ENCODE peak calls at places on chromosomes 5 and 9, in ten cellular contexts. O is right cardiac atrium; I is HCT116; F is Karpas-422; E is effector memory CD4-positive, alpha-beta T cell; A is CD4-positive, CD25-positive, alpha-beta regulatory T cell; W is GM23248; N is pancreas; V is left ventricle myocardium inferior; C is PC-9. G is an unnamed sample. For H3K9me3 and H3K4me1, the result is how much of the 10 kb centered on the place peaks cover.

GRCh38 chr5:15506146-15506545 is 6.2 kb downstream of the FBXL7 start:
- DNase-seq in O (no peak), I (no peak), F (no peak), E (no peak), A (no peak), W (no peak), N (no peak), V (no peak), C (no peak), G (no peak)

GRCh38 chr5:12691330-12691729 is 787.1 kb upstream of the CTNND2 start:
- DNase-seq in O (no peak), I (no peak), F (no peak), E (no peak), A (no peak), W (no peak), N (no peak), V (no peak), C (no peak), G (no peak)

GRCh38 chr9:123562844-123563346 is 206.9 kb downstream of the CRB2 start:
- DNase-seq in O (no peak), I (no peak), F (no peak), E (no peak), A (no peak), W (peak), N (no peak), V (no peak), C (no peak), G (no peak)

GRCh38 chr9:71955300-71955915 is 44.0 kb downstream of the C9orf85 start:
- DNase-seq in O (no peak), I (no peak), F (no peak), E (no peak), A (no peak), W (no peak), N (no peak), V (no peak), C (no peak), G (no peak)

GRCh38 chr5:172640822-172641358 is at the start of gene NEURL1B:
- DNase-seq in O (peak), I (peak), F (no peak), E (peak), A (no peak), W (peak), N (peak), V (peak), C (peak), G (no peak)

GRCh38 chr9:125479846-125480615 is 218.4 kb downstream of the GAPVD1 start:
- DNase-seq in O (no peak), I (no peak), F (no peak), E (no peak), A (no peak), W (no peak), N (no peak), V (no peak), C (no peak), G (no peak)

GRCh38 chr5:143923634-143924265 is 111.8 kb downstream of the HMHB1 start:
- DNase-seq in O (no peak), I (no peak), F (no peak), E (no peak), A (no peak), W (peak), N (no peak), V (no peak), C (no peak), G (no peak)

GRCh38 chr5:146071171-146071570 is 34.2 kb downstream of the PLAC8L1 start:
- DNase-seq in O (no peak), I (no peak), F (no peak), E (no peak), A (no peak), W (no peak), N (no peak), V (no peak), C (no peak), G (no peak)

GRCh38 chr9:84379740-84380139 is 39.2 kb upstream of the SLC28A3 start:
- DNase-seq in O (no peak), I (no peak), F (no peak), E (no peak), A (no peak), W (peak), N (no peak), V (no peak), C (no peak), G (no peak)

GRCh38 chr5:109589983-109590382 is 99.7 kb upstream of the MAN2A1 start:
- DNase-seq in O (no peak), I (no peak), F (peak), E (peak), A (no peak), W (peak), N (no peak), V (no peak), C (no peak), G (no peak)

GRCh38 chr9:79129865-79130480 is 441.8 kb upstream of the TLE4 start:
- DNase-seq in O (peak), I (peak), F (peak), E (no peak), A (no peak), W (peak), N (peak), V (peak), C (peak), G (no peak)

GRCh38 chr5:179833056-179833708 is 12.5 kb downstream of the SQSTM1 start:
- DNase-seq in O (peak), I (no peak), F (no peak), E (no peak), A (no peak), W (no peak), N (no peak), V (no peak), C (no peak), G (no peak)

GRCh38 chr9:126049896-126050604 is 276.6 kb upstream of the MVB12B start:
- DNase-seq in O (no peak), I (no peak), F (no peak), E (no peak), A (no peak), W (no peak), N (no peak), V (no peak), C (no peak), G (no peak)

DNA sequence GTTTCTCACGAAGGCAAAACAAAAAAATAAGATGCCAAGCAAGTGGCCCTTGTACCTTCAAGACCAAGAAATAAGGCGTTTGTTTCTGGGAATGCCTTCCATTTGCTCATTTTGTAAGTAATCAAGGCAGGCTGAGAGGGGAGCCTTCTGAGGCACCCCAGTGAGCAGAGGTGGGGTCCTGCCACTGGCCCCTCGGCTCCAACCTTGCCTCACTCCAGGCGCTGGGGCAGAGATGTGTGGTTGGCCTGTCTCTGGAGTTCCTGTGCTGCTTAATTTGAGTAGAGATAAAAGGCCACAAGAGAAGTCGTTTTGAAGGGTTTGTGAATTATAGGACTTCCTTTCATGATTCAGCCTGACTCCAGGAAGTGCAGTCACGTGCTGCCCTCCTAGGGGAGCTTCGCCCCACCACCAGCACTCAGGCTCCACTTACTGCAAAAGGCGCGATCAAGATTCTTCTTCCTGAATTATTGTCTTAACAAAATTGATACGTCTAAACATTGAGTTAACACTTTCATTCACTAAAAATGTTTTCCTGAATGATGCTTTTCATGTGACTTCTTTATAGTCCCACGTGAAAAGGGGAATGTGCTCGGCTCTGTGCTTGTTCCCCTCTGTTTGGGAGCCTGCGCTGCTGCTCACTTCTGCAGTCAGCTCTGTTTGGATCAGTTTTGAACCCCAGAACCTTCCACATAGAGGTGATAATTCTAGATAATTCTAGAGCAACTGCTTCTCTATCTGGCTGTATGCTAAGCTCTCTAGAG is 13.7 kb downstream of the SYK start:
- DNase-seq in O (no peak), I (no peak), F (peak), E (no peak), A (no peak), W (no peak), N (no peak), V (no peak), C (no peak), G (no peak)
- H3K27ac ChIP-seq in O (no peak), I (no peak), F (peak), E (no peak), A (no peak), W (no peak), N (no peak), V (no peak), C (no peak), G (no peak)

DNA sequence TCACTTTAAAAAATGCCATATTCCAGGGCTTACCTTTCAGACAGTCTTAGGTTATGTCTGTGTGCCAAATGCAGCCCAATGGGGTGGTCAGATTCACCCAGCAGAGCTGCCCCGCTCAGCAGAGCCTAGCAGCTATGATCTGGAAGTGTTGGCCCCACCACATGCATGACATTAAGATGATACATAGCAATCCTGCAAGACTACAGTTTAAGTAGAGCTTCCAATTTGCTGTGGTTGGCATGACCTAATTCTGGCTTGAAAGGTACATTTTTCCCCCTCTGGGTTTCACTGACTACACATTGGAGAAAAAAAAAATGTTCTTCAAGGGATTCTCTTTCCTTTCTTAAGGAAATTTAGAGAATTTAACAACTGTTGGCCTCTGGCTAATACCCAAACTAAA is 22.5 kb downstream of the MEF2C start:
- DNase-seq in O (no peak), I (no peak), F (no peak), E (no peak), A (no peak), W (peak), N (no peak), V (no peak), C (no peak), G (no peak)
- H3K9me3 ChIP-seq in O (under half), I (under half), F (under half), E (under half), A (under half), W (under half), N (under half), V (under half), C (under half), G (under half)

GRCh38 chr5:93246093-93246855 is 334.7 kb downstream of the NR2F1-AS1 start:
- DNase-seq in O (peak), I (no peak), F (no peak), E (no peak), A (no peak), W (peak), N (no peak), V (no peak), C (no peak), G (no peak)

GRCh38 chr5:93243481-93243880 is 337.5 kb downstream of the NR2F1-AS1 start:
- DNase-seq in O (no peak), I (no peak), F (no peak), E (no peak), A (no peak), W (no peak), N (no peak), V (no peak), C (no peak), G (no peak)

GRCh38 chr5:93247126-93247525 is 333.9 kb downstream of the NR2F1-AS1 start:
- DNase-seq in O (no peak), I (no peak), F (no peak), E (no peak), A (no peak), W (no peak), N (no peak), V (no peak), C (no peak), G (no peak)

GRCh38 chr5:93249651-93250289 is 331.2 kb downstream of the NR2F1-AS1 start:
- DNase-seq in O (peak), I (peak), F (no peak), E (no peak), A (no peak), W (no peak), N (no peak), V (no peak), C (peak), G (no peak)

GRCh38 chr5:93245226-93245625 is 335.8 kb downstream of the NR2F1-AS1 start:
- DNase-seq in O (no peak), I (no peak), F (no peak), E (no peak), A (no peak), W (no peak), N (no peak), V (no peak), C (no peak), G (no peak)
- H3K4me1 ChIP-seq in O (under half), I (under half), F (under half), E (under half), A (under half), W (under half), N (under half), V (under half), C (under half), G (under half)

DNA sequence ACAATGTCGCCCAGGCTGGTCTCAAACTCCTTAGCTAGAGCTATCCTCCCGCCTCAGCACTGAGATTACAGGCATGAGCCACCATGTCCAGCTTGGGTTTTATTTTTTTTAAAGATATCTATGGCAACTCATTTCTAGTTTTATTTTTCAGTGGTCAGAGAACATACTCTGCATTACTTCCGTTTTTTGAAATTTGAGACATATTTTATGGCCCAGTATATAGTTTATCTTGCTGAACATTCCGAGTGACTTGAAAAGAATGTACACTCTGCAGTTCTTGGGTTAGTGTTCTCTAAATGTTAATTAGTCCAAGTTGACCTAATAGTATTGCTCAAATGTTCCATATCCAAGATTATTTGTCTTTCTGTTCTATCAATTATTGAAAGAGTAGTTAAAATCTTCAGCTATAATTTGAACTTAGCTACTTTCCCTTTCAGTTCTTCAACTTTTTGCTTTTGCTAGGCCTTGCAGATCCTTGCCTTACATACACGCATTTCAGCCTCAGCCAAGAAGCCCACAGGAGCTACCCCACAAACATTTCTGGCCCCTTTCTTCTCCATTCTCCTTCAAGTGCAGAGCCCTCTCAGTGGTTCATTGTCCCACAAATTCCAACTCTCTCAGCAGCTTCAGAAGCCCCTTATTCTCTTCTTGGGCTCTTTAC is 22.3 kb upstream of the SNAPC3 start:
- DNase-seq in O (peak), I (no peak), F (no peak), E (no peak), A (no peak), W (no peak), N (no peak), V (no peak), C (no peak), G (no peak)
- H3K27ac ChIP-seq in O (no peak), I (no peak), F (no peak), E (no peak), A (no peak), W (no peak), N (no peak), V (no peak), C (no peak), G (no peak)

DNA sequence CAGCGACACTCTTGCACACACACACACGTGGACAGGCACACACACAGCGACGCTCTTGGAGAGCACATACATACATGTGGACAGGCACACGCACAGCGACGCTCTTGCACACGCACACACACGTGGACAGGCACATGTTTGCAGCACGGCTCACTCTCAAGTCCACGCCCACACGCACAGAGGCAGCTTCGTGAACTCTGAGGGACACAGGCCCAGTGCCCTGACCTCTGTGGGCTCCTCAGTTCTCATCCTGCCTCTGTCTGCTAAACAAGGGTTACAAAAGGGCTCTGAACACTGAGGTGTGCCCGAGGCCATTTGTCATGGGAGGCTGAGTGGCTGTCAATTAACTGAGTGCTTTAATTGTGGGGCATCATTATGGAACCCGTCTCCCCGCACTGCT is 558.8 kb upstream of the ADAMTS16 start:
- DNase-seq in O (no peak), I (no peak), F (no peak), E (no peak), A (no peak), W (no peak), N (no peak), V (no peak), C (no peak), G (no peak)
- H3K9me3 ChIP-seq in O (under half), I (under half), F (under half), E (under half), A (under half), W (under half), N (under half), V (under half), C (under half), G (under half)

GRCh38 chr5:156824800-156825199 is 25.3 kb upstream of the PPP1R2B start:
- DNase-seq in O (no peak), I (peak), F (no peak), E (no peak), A (no peak), W (peak), N (no peak), V (no peak), C (no peak), G (no peak)
- H3K4me1 ChIP-seq in O (under half), I (under half), F (under half), E (under half), A (under half), W (under half), N (under half), V (under half), C (under half), G (under half)

G was measured in naive thymus-derived CD4-positive, alpha-beta T cell.